ENCODE peak calls at places on chromosomes 13 and 19, in seven cellular contexts. Y is smooth muscle cell of the brain vasculature; W is activated CD8-positive, alpha-beta memory T cell treated with anti-CD3 and anti-CD28 coated beads for 4 hours; F is mammary epithelial cell; B is SK-N-DZ; S is hippocampal formation; J is brain microvascular endothelial cell. N is an unnamed sample.

GRCh38 chr13:30466841-30467252 is 1.1 kb upstream of the HMGB1 start:
- DNase-seq in W (no peak), F (no peak), S (no peak), Y (no peak), J (no peak), B (peak; percentile 58), N (no peak)

GRCh38 chr13:100209857-100210580 is 121.1 kb downstream of the PCCA start:
- DNase-seq in S (no peak), B (no peak), W (no peak), J (no peak), Y (no peak), F (peak; percentile 76), N (peak; percentile 41)

GRCh38 chr19:47839913-47840312 is 18.2 kb downstream of the CRX start:
- DNase-seq in S (no peak), J (no peak), F (no peak), Y (no peak), W (no peak), B (no peak), N (no peak)

GRCh38 chr13:36872621-36873020 is 47.4 kb downstream of the SMAD9 start:
- DNase-seq in Y (no peak), F (no peak), S (peak; percentile 42), W (no peak), B (no peak), J (no peak), N (no peak)

GRCh38 chr13:98022210-98022609 is 68.7 kb downstream of the IPO5 start:
- DNase-seq in S (peak; percentile 61), W (no peak), Y (no peak), B (no peak), J (peak; percentile 88), F (peak; percentile 52), N (no peak)

GRCh38 chr19:18590273-18591272 is 2.0 kb downstream of the REX1BD start:
- DNase-seq in F (peak; percentile 76), J (peak; percentile 56), B (peak; percentile 99), Y (no peak), W (no peak), S (peak; percentile 80), N (peak; percentile 59)

GRCh38 chr13:97174638-97175037 is 47.5 kb upstream of the MBNL2 start:
- DNase-seq in F (peak; percentile 14), W (no peak), S (no peak), J (no peak), B (no peak), Y (no peak), N (no peak)

GRCh38 chr19:12840091-12841079 is 2.1 kb downstream of the MAST1 start:
- DNase-seq in F (peak; percentile 84), Y (no peak), B (peak; percentile 71), J (peak; percentile 84), W (no peak), S (no peak), N (peak; percentile 94)

GRCh38 chr19:8515317-8515716 is 1.4 kb upstream of the ZNF414 start:
- DNase-seq in W (peak; percentile 10), Y (no peak), J (no peak), S (no peak), F (no peak), B (no peak), N (no peak)

GRCh38 chr19:30006206-30006605 is 64.2 kb downstream of the URI1 start:
- DNase-seq in J (no peak), W (no peak), F (no peak), S (no peak), B (no peak), Y (no peak), N (no peak)

GRCh38 chr19:57701625-57702024 is 7.4 kb downstream of the ZNF154 start:
- DNase-seq in Y (no peak), S (no peak), F (no peak), J (no peak), W (no peak), B (no peak), N (no peak)

GRCh38 chr19:7595466-7596133 is at the start of gene CAMSAP3:
- DNase-seq in Y (no peak), S (no peak), J (no peak), F (peak; percentile 38), B (peak; percentile 69), W (peak; percentile 11), N (no peak)

GRCh38 chr13:43170497-43170896 is 147.1 kb downstream of the DNAJC15 start:
- DNase-seq in W (no peak), S (no peak), Y (no peak), F (no peak), J (no peak), B (no peak), N (no peak)

GRCh38 chr19:14450168-14450874 is 17.2 kb downstream of the PKN1 start:
- DNase-seq in S (no peak), Y (no peak), J (peak; percentile 28), B (peak; percentile 41), W (no peak), F (no peak), N (peak; percentile 79)

GRCh38 chr19:7182489-7182888 is 111.7 kb downstream of the INSR start:
- DNase-seq in W (no peak), S (no peak), B (no peak), Y (no peak), J (no peak), F (no peak), N (no peak)

GRCh38 chr13:112741835-112742570 is 52.2 kb downstream of the ATP11A start:
- DNase-seq in B (no peak), J (no peak), Y (no peak), S (no peak), F (no peak), W (no peak), N (no peak)

GRCh38 chr13:59266478-59267063 is 897.2 kb downstream of the DIAPH3 start:
- DNase-seq in W (no peak), B (no peak), F (no peak), S (no peak), Y (no peak), J (no peak), N (no peak)

GRCh38 chr13:102240110-102240509 is 161.7 kb downstream of the FGF14 start:
- DNase-seq in J (no peak), Y (no peak), B (no peak), F (no peak), W (no peak), S (no peak), N (no peak)

GRCh38 chr13:43265028-43265427 is 241.6 kb downstream of the DNAJC15 start:
- DNase-seq in F (no peak), J (no peak), Y (no peak), B (no peak), S (no peak), W (no peak), N (no peak)

GRCh38 chr19:11064831-11065303 is 24.4 kb upstream of the LDLR start:
- DNase-seq in Y (peak; percentile 20), F (no peak), W (no peak), B (no peak), S (no peak), J (no peak), N (peak; percentile 45)

GRCh38 chr13:105519766-105520165 is 1015.7 kb downstream of the EFNB2 start:
- DNase-seq in Y (peak; percentile 1), B (no peak), W (no peak), J (no peak), F (no peak), S (no peak), N (no peak)

GRCh38 chr19:13060964-13061927 is 41.4 kb downstream of the LYL1 start:
- DNase-seq in S (peak; percentile 80), W (peak; percentile 54), J (peak; percentile 54), B (peak; percentile 62), F (peak; percentile 67), Y (no peak), N (peak; percentile 81)

GRCh38 chr13:52455677-52456041 is 381 bp downstream of the CKAP2 start:
- DNase-seq in W (peak; percentile 52), F (peak; percentile 67), J (peak; percentile 37), S (no peak), B (peak; percentile 87), Y (no peak), N (peak; percentile 62)

GRCh38 chr19:6127716-6128335 is 7.6 kb upstream of the ACSBG2 start:
- DNase-seq in W (no peak), Y (no peak), F (no peak), B (no peak), J (no peak), S (no peak), N (no peak)

GRCh38 chr13:95246292-95247082 is 54.8 kb downstream of the ABCC4 start:
- DNase-seq in B (no peak), J (no peak), S (no peak), F (peak; percentile 55), Y (no peak), W (no peak), N (peak; percentile 22)

GRCh38 chr19:6794817-6795431 is 22.4 kb downstream of the VAV1 start:
- DNase-seq in W (no peak), Y (no peak), S (no peak), F (no peak), B (no peak), J (no peak), N (no peak)